ENCODE peak calls at places on chromosomes 4 and X, in eight cellular contexts. X is CD4-positive, alpha-beta T cell; S is H9; W is lower lobe of right lung; Y is body of pancreas; I is hepatocyte; E is kidney epithelial cell; Q is naive thymus-derived CD4-positive, alpha-beta T cell. P is an unnamed sample.

GRCh38 chrX:48696301-48697181 is at the start of gene SUV39H1:
- DNase-seq in X (peak; percentile 79), S (peak; percentile 86), W (peak; percentile 93), Y (peak; percentile 86), I (peak; percentile 94), E (no peak), Q (peak; percentile 90), P (peak; percentile 86)

GRCh38 chrX:110846071-110846470 is 50.5 kb upstream of the CHRDL1 start:
- DNase-seq in X (no peak), S (no peak), W (no peak), Y (no peak), I (no peak), E (no peak), Q (no peak), P (no peak)

GRCh38 chr4:164959896-164960295 is 17.6 kb downstream of the TRIM61 start:
- DNase-seq in X (no peak), S (no peak), W (no peak), Y (no peak), I (no peak), E (no peak), Q (no peak), P (no peak)

GRCh38 chr4:157185363-157185762 is 35.2 kb upstream of the GRIA2 start:
- DNase-seq in X (no peak), S (no peak), W (no peak), Y (no peak), I (no peak), E (no peak), Q (no peak), P (no peak)

GRCh38 chr4:54473077-54473545 is 184.6 kb upstream of the KIT start:
- DNase-seq in X (no peak), S (no peak), W (no peak), Y (no peak), I (peak; percentile 67), E (no peak), Q (no peak), P (no peak)

GRCh38 chrX:29530520-29530919 is 684.8 kb upstream of the MAGEB2 start:
- DNase-seq in X (no peak), S (no peak), W (no peak), Y (no peak), I (peak; percentile 4), E (no peak), Q (no peak), P (no peak)

GRCh38 chr4:128711361-128711760 is 98.1 kb upstream of the JADE1 start:
- DNase-seq in X (no peak), S (no peak), W (no peak), Y (no peak), I (no peak), E (no peak), Q (no peak), P (no peak)

GRCh38 chr4:22897520-22898108 is 204.9 kb downstream of the GBA3 start:
- DNase-seq in X (no peak), S (peak; percentile 44), W (no peak), Y (peak; percentile 19), I (peak; percentile 57), E (no peak), Q (peak; percentile 5), P (no peak)

GRCh38 chr4:152357206-152357605 is 178.7 kb downstream of the FBXW7 start:
- DNase-seq in X (no peak), S (no peak), W (peak; percentile 54), Y (no peak), I (no peak), E (no peak), Q (no peak), P (no peak)

GRCh38 chrX:100685284-100685996 is 41.4 kb downstream of the SRPX2 start:
- DNase-seq in X (peak; percentile 37), S (peak; percentile 67), W (no peak), Y (peak; percentile 73), I (peak; percentile 77), E (peak; percentile 18), Q (peak; percentile 68), P (peak; percentile 44)

GRCh38 chr4:164876680-164877324 is at the start of gene APELA:
- DNase-seq in X (no peak), S (no peak), W (no peak), Y (no peak), I (peak; percentile 57), E (peak; percentile 18), Q (no peak), P (no peak)

GRCh38 chr4:153081693-153082092 is 122.5 kb upstream of the TRIM2 start:
- DNase-seq in X (no peak), S (no peak), W (no peak), Y (no peak), I (no peak), E (no peak), Q (no peak), P (no peak)

GRCh38 chrX:152929898-152930297 is 32.0 kb downstream of the ZNF185 start:
- DNase-seq in X (no peak), S (no peak), W (no peak), Y (no peak), I (no peak), E (no peak), Q (no peak), P (no peak)

GRCh38 chr4:143667461-143667860 is 33.0 kb downstream of the FREM3 start:
- DNase-seq in X (no peak), S (no peak), W (no peak), Y (peak; percentile 21), I (no peak), E (peak; percentile 2), Q (no peak), P (no peak)

GRCh38 chrX:134761788-134762187 is 103.5 kb upstream of the PLAC1 start:
- DNase-seq in X (no peak), S (no peak), W (no peak), Y (peak; percentile 13), I (peak; percentile 10), E (no peak), Q (no peak), P (no peak)

GRCh38 chr4:2716236-2716635 is 39.9 kb downstream of the TNIP2 start:
- DNase-seq in X (no peak), S (no peak), W (no peak), Y (no peak), I (no peak), E (no peak), Q (no peak), P (no peak)

GRCh38 chr4:151418385-151418784 is 9.4 kb downstream of the FHIP1A start:
- DNase-seq in X (no peak), S (no peak), W (no peak), Y (no peak), I (peak; percentile 66), E (peak; percentile 82), Q (no peak), P (no peak)

GRCh38 chr4:6840062-6840976 is 57.8 kb downstream of the KIAA0232 start:
- DNase-seq in X (no peak), S (no peak), W (no peak), Y (no peak), I (peak; percentile 19), E (no peak), Q (no peak), P (no peak)

GRCh38 chr4:140865253-140865652 is 109.1 kb upstream of the TBC1D9 start:
- DNase-seq in X (no peak), S (no peak), W (no peak), Y (no peak), I (no peak), E (no peak), Q (no peak), P (no peak)

DNA sequence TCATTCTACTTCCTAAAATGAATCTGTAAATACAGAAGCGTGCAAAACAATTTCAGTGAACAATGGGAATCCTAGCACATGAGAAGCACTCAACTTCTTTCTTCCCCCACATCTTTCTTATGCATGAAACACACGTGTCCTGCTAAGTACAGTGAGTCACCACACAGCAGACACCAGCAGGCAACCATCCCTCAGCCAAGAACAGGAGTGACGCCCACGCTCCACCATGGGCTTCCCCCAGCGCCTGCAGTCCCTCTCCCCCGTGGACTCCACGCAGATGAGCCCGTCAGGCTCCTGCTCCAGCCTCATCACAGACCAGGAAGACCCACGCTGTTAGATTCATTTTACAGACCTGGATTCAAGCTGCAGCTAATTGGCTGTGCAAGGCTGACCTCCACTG is 16.8 kb downstream of the HMX1 start:
- DNase-seq in X (no peak), S (no peak), W (no peak), Y (no peak), I (peak; percentile 34), E (no peak), Q (no peak), P (no peak)
- H3K27me3 ChIP-seq in X (peaks cover 48% of the 10 kb centered on the region), S (peaks cover 61% of the 10 kb centered on the region), W (peaks cover 89% of the 10 kb centered on the region), Y (peaks cover 14% of the 10 kb centered on the region), I (peaks cover 77% of the 10 kb centered on the region), E (peaks cover 50% of the 10 kb centered on the region), Q (no peaks in the 10 kb centered on the region), P (peaks cover 25% of the 10 kb centered on the region)

DNA sequence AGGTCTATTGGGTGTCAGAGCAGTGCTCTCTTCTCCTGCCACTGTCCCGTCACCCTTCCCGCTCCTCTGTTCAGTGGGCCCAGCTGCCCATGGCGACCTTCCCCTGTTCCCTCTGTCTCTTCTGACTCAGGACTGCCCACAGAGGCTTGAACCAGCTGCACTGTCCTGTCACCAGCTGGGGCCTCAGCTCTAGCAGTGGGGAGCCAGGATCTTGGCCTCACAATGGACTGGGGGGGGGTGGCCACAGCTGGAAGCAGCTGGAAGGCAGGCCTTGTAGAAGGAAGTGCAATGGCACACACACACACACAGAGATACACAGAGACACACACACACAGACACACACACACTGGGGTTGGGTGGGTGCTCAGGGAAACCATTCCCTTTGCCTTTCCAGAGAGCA is 114.0 kb upstream of the PJA1 start:
- DNase-seq in X (no peak), S (no peak), W (no peak), Y (no peak), I (no peak), E (no peak), Q (no peak), P (no peak)
- H3K27me3 ChIP-seq in X (no peaks in the 10 kb centered on the region), S (peaks cover 17% of the 10 kb centered on the region), W (no peaks in the 10 kb centered on the region), Y (no peaks in the 10 kb centered on the region), I (no peaks in the 10 kb centered on the region), E (peaks cover 19% of the 10 kb centered on the region), Q (no peaks in the 10 kb centered on the region), P (no peaks in the 10 kb centered on the region)

DNA sequence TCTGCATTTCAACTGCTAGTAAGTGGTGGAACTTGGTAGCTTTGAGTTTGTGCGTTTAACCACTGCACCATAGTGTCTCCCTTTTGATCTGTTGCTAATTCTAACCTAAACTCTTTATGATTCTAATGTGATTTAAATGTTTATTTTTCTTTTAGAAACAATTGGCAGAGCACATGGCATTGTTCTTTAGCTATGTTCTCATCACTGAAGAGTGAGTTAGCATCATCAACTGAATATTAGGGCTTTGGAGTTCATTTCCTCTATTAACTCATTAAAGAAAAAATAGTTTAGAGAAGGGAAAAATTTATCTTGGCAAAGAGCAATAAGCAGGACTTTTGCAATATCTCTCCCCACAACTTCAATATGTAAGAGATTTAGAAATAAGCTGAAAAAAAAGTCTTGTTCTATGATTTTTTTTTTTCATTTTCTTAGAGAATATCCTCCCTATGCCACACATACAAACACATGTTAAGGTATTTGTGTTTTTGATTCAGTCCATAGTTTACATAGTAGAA is 25.7 kb downstream of the CPEB2 start:
- DNase-seq in X (no peak), S (no peak), W (no peak), Y (no peak), I (no peak), E (no peak), Q (no peak), P (no peak)
- H3K27me3 ChIP-seq in X (no peaks in the 10 kb centered on the region), S (no peaks in the 10 kb centered on the region), W (no peaks in the 10 kb centered on the region), Y (no peaks in the 10 kb centered on the region), I (no peaks in the 10 kb centered on the region), E (no peaks in the 10 kb centered on the region), Q (no peaks in the 10 kb centered on the region), P (no peaks in the 10 kb centered on the region)

DNA sequence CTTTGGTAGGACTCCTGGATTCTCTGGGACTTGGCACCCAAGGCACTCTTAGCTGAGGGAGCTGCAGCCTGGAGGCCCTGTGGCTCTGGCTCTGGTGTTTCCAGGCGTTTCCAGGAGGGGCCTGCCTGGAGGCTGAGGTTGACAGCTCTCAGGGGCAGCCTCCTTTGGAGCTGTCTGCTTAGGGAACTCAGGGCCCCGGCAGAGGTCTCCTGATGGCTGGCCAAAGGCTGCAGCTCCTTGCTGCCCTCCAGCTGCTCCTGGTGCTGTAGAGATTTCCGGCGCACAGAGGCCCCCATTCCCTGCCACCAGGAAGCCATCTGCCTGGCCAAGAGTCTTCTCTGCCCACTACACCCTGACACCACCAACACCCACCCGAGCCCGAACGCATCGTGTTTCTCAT is 25.3 kb upstream of the ARHGEF38 start:
- DNase-seq in X (no peak), S (peak; percentile 42), W (no peak), Y (no peak), I (no peak), E (no peak), Q (no peak), P (no peak)
- H3K27me3 ChIP-seq in X (peaks cover 9% of the 10 kb centered on the region), S (no peaks in the 10 kb centered on the region), W (no peaks in the 10 kb centered on the region), Y (no peaks in the 10 kb centered on the region), I (no peaks in the 10 kb centered on the region), E (no peaks in the 10 kb centered on the region), Q (no peaks in the 10 kb centered on the region), P (no peaks in the 10 kb centered on the region)

P was measured in CD8-positive, alpha-beta memory T cell.